ENCODE peak calls at places on chromosomes 16 and 17, in five cellular contexts. Z, A, X, T and R are unnamed samples.

GRCh38 chr16:69476920-69477418 is 52.5 kb downstream of the CYB5B start:
- DNase-seq in Z (no peak), A (no peak), X (no peak), T (no peak), R (no peak)

GRCh38 chr17:76260669-76261068 is 4.5 kb upstream of the UBALD2 start:
- DNase-seq in Z (peak; percentile 43), A (no peak), X (no peak), T (no peak), R (no peak)

GRCh38 chr17:45410144-45411091 is 22.3 kb downstream of the ARHGAP27 start:
- DNase-seq in Z (peak; percentile 90), A (no peak), X (no peak), T (no peak), R (no peak)

GRCh38 chr17:49455226-49455968 is 39.7 kb upstream of the NGFR start:
- DNase-seq in Z (no peak), A (no peak), X (no peak), T (no peak), R (no peak)

GRCh38 chr17:31680126-31680525 is 178.9 kb downstream of the COPRS start:
- DNase-seq in Z (no peak), A (peak; percentile 25), X (no peak), T (no peak), R (no peak)

GRCh38 chr16:23535901-23536300 is 21.2 kb downstream of the EARS2 start:
- DNase-seq in Z (no peak), A (no peak), X (no peak), T (no peak), R (no peak)

GRCh38 chr17:75188614-75189013 is 5.9 kb upstream of the SUMO2 start:
- DNase-seq in Z (no peak), A (no peak), X (no peak), T (no peak), R (no peak)

GRCh38 chr16:4301968-4302367 is 13.9 kb upstream of the GLIS2 start:
- DNase-seq in Z (no peak), A (no peak), X (no peak), T (no peak), R (no peak)

GRCh38 chr16:28110479-28110878 is 47.0 kb upstream of the GSG1L start:
- DNase-seq in Z (no peak), A (no peak), X (no peak), T (no peak), R (no peak)

GRCh38 chr16:75377971-75378386 is 55.3 kb downstream of the CFDP1 start:
- DNase-seq in Z (no peak), A (no peak), X (no peak), T (no peak), R (peak; percentile 82)

GRCh38 chr17:42773290-42774035 is at the start of gene VPS25:
- DNase-seq in Z (peak; percentile 94), A (peak; percentile 82), X (peak; percentile 83), T (no peak), R (peak; percentile 55)

GRCh38 chr16:72952404-72953301 is 95.3 kb downstream of the ZFHX3 start:
- DNase-seq in Z (no peak), A (no peak), X (no peak), T (no peak), R (no peak)

GRCh38 chr17:79837888-79838540 is 1.2 kb downstream of the CBX4 start:
- DNase-seq in Z (no peak), A (no peak), X (peak; percentile 55), T (peak; percentile 56), R (no peak)

DNA sequence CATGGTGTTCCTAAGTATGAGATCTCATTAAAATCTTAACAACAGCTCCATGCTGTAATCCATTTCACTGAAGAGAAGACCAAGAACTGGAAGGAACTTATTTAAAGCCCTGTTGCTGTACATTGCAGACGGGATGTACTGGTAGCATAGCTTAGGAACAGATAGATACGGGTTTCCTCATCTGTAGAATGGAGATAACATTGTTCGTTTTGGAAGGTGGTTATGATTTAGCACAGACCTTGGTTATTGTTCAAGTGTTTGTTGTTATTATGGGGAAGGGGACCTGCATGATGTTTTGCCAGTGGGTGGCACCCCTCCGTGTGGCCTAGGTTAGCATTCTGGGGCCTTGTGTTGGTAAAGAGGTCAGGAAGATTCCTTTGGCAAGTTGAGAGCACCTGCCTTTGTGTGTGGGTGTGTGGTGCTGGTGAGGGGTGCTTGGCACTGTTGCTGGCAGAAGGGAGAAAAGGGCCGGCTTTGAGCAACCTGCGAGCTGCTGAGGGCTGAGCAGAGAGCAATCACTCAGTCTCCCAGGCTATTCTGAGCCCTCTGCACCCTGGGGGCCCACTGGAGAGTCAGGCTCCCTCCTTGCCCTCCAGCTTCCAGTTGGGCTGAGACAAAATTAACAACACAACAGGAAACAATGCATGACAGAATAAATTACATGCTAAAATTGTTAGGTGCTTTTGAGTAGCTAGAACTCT is 2.3 kb downstream of the TAOK2 start:
- DNase-seq in Z (no peak), A (no peak), X (no peak), T (no peak), R (no peak)
- H3K4me3 ChIP-seq in Z (peak overlapping the region; percentile 89), A (peak overlapping the region; percentile 11), X (peak overlapping the region; percentile 4), T (no peak overlapping the region), R (peak overlapping the region; percentile 94)

GRCh38 chr17:81339180-81339501 is 44.0 kb upstream of the SLC38A10 start:
- DNase-seq in Z (no peak), A (no peak), X (no peak), T (peak; percentile 37), R (no peak)

GRCh38 chr17:81341347-81342061 is 46.4 kb upstream of the SLC38A10 start:
- DNase-seq in Z (no peak), A (no peak), X (peak; percentile 62), T (peak; percentile 60), R (no peak)

GRCh38 chr17:81342062-81342699 is 47.1 kb upstream of the SLC38A10 start:
- DNase-seq in Z (no peak), A (no peak), X (peak; percentile 22), T (no peak), R (no peak)

GRCh38 chr17:81339502-81340296 is 44.6 kb upstream of the SLC38A10 start:
- DNase-seq in Z (no peak), A (no peak), X (no peak), T (peak; percentile 71), R (no peak)

GRCh38 chr17:81340606-81341346 is 45.7 kb upstream of the SLC38A10 start:
- DNase-seq in Z (no peak), A (no peak), X (peak; percentile 67), T (peak; percentile 60), R (no peak)
- H3K4me3 ChIP-seq in Z (no peak overlapping the region), A (peak overlapping the region; percentile 32), X (peak overlapping the region; percentile 31), T (peak overlapping the region; percentile 76), R (peak overlapping the region; percentile 96)

GRCh38 chr17:6454495-6455320 is 10.5 kb downstream of the PIMREG start:
- DNase-seq in Z (no peak), A (no peak), X (peak; percentile 33), T (no peak), R (no peak)
- H3K4me3 ChIP-seq in Z (no peak overlapping the region), A (no peak overlapping the region), X (no peak overlapping the region), T (no peak overlapping the region), R (peak overlapping the region; percentile 22)

GRCh38 chr17:83079340-83079747 is at the start of gene METRNL:
- DNase-seq in Z (peak; percentile 82), A (peak; percentile 74), X (peak; percentile 85), T (peak; percentile 87), R (no peak)

GRCh38 chr17:83079766-83080616 is 582 bp downstream of the METRNL start:
- DNase-seq in Z (no peak), A (no peak), X (peak; percentile 57), T (peak; percentile 61), R (no peak)

GRCh38 chr17:83081561-83082201 is 2.3 kb downstream of the METRNL start:
- DNase-seq in Z (no peak), A (no peak), X (no peak), T (no peak), R (no peak)

GRCh38 chr17:83082435-83082834 is 3.0 kb downstream of the METRNL start:
- DNase-seq in Z (no peak), A (no peak), X (no peak), T (no peak), R (no peak)

DNA sequence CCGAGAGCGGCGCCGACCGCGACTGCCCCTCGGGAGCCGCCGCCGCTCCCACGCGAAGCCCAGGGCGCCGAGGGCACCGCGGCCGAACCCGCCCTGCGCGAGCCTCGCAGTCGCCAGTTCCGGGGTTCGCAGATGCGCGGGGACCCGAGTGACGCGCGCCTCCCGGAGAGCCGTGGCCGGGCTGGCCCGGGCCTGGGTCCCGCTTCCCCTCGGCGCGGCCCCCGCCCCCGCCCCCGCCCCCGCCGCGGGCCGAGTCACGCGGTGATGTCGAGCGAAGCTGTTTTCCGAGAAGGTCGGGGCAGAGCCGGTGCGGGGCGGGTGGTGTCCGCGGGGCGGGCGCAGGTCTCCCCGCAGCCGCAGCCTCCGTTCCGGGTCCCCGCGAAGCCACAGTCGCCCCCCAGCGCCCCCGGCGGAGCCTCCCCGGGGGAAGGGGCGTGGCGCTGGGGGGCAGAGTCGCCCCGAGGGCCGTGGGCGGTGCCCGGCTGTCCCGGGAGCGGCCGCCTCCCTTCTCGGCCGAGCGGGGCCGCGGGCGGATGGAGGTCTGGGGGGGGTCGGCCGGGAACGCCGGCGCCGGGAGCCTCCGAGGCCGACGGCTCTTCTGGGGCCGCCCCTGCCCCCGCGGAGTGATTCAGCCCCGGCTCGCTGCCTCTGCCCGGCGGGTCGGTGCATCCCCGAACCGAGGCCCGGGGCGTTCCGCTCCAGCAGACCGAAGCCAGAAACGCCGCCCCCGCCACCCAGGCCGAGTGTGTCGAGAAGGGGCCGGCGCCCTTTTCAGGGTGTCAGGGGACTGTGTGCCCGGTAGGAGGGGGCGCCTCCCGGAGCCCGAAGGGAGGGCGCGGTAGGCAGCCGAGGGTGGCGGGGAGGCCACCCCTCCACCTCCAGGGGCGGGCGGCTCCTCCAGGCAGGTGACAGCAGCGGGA is 1.5 kb downstream of the METRNL start:
- DNase-seq in Z (peak; percentile 51), A (no peak), X (peak; percentile 73), T (peak; percentile 70), R (no peak)
- H3K4me3 ChIP-seq in Z (peak overlapping the region; percentile 57), A (peak overlapping the region; percentile 48), X (peak overlapping the region; percentile 53), T (peak overlapping the region; percentile 66), R (peak overlapping the region; percentile 62)

DNA sequence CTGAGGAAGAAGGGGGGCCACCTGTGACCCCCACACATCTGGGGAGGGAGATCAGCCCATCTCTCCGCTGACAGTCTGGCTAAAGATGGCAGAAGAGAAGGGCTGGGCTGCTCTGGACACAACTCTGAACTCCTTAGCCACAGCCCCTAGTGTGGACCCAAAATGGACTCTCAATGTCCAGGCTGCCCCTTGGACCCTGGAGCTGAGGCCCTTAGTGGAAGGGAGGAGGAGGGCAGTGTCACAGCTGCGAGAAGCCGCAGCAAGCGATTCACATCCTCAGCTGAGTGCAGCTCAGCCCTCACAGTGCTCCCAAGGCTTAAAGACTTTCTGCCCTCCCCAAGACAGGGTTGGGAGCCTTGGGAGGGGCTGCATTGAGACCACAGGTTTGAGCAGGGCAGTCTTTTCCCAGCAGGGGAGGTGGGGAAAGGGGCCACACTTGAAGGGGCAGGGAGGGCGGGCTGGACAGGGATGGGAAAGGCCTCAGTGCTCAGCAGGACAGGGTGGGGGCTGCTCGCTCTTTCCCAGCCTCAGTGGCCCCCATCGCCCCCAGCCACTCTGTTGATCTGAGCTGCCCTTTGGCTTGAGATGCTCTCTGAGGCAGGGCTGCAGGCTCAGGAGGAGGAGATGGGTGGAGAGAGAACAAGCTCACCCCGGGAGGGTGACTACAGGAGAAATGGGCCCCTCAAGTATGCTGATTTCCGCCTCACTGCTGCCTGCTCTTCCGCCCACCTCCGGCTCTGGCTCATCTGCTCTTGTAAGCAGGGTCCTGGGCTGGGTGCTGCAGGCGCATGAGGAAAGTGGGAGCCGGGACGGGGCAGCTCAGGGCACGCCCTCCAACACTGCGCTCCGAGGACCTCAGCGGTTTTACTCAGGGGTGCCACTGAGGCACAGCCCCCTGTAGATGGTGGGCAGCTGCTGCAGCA is 50.9 kb upstream of the MTSS2 start:
- DNase-seq in Z (no peak), A (no peak), X (no peak), T (no peak), R (no peak)
- H3K4me3 ChIP-seq in Z (no peak overlapping the region), A (no peak overlapping the region), X (no peak overlapping the region), T (no peak overlapping the region), R (no peak overlapping the region)